ENCODE peak calls at places on chromosomes 7 and 10, in six cellular contexts. I, B, J, N, C and F are unnamed samples.

GRCh38 chr10:48902096-48902495 is 37.5 kb downstream of the LRRC18 start:
- DNase-seq in I (no peak), B (no peak), J (no peak), N (no peak), C (no peak), F (no peak)

GRCh38 chr7:102434039-102434481 is 685 bp downstream of the ORAI2 start:
- DNase-seq in I (peak; percentile 44), B (no peak), J (no peak), N (no peak), C (no peak), F (no peak)

GRCh38 chr10:24645784-24646183 is 77.9 kb downstream of the ARHGAP21 start:
- DNase-seq in I (peak; percentile 37), B (no peak), J (peak; percentile 23), N (no peak), C (no peak), F (no peak)

GRCh38 chr10:21327239-21327993 is 198.1 kb downstream of the SKIDA1 start:
- DNase-seq in I (no peak), B (peak; percentile 36), J (no peak), N (peak; percentile 69), C (no peak), F (no peak)

GRCh38 chr7:137877301-137877700 is 30.5 kb upstream of the DGKI start:
- DNase-seq in I (no peak), B (no peak), J (no peak), N (no peak), C (no peak), F (no peak)

GRCh38 chr10:131946880-131947279 is 34.8 kb downstream of the BNIP3 start:
- DNase-seq in I (no peak), B (no peak), J (no peak), N (no peak), C (no peak), F (no peak)

GRCh38 chr10:129417882-129418281 is 49.2 kb upstream of the MGMT start:
- DNase-seq in I (no peak), B (no peak), J (peak; percentile 31), N (no peak), C (no peak), F (no peak)

GRCh38 chr7:139328375-139328774 is 12.8 kb upstream of the FMC1 start:
- DNase-seq in I (peak; percentile 95), B (no peak), J (peak; percentile 14), N (no peak), C (no peak), F (no peak)

GRCh38 chr7:8261711-8262695 is at the start of gene ICA1:
- DNase-seq in I (no peak), B (peak; percentile 80), J (peak; percentile 51), N (peak; percentile 82), C (peak; percentile 89), F (peak; percentile 66)

GRCh38 chr10:49187950-49188761 is at the start of gene TMEM273:
- DNase-seq in I (no peak), B (no peak), J (no peak), N (no peak), C (no peak), F (no peak)

GRCh38 chr10:4242561-4243035 is 457.6 kb upstream of the KLF6 start:
- DNase-seq in I (peak; percentile 92), B (no peak), J (peak; percentile 84), N (peak; percentile 52), C (no peak), F (no peak)

GRCh38 chr10:98411768-98412167 is 3.2 kb downstream of the PYROXD2 start:
- DNase-seq in I (peak; percentile 61), B (no peak), J (peak; percentile 60), N (no peak), C (no peak), F (no peak)

GRCh38 chr10:72292223-72292691 is 18.5 kb downstream of the DDIT4 start:
- DNase-seq in I (no peak), B (no peak), J (no peak), N (no peak), C (no peak), F (no peak)

GRCh38 chr10:96043895-96044580 is 655 bp downstream of the CCNJ start:
- DNase-seq in I (peak; percentile 45), B (peak; percentile 49), J (peak; percentile 69), N (peak; percentile 67), C (peak; percentile 71), F (peak; percentile 50)

GRCh38 chr7:134290286-134290685 is 26.4 kb downstream of the SLC35B4 start:
- DNase-seq in I (peak; percentile 15), B (no peak), J (no peak), N (peak; percentile 7), C (no peak), F (no peak)

GRCh38 chr7:158953912-158954311 is 97.6 kb downstream of the DYNC2I1 start:
- DNase-seq in I (no peak), B (no peak), J (no peak), N (no peak), C (no peak), F (no peak)

GRCh38 chr10:51314079-51314835 is 240.0 kb downstream of the PRKG1 start:
- DNase-seq in I (no peak), B (no peak), J (no peak), N (no peak), C (no peak), F (no peak)

GRCh38 chr10:122176232-122176865 is 94.7 kb upstream of the BTBD16 start:
- DNase-seq in I (peak; percentile 59), B (no peak), J (no peak), N (peak; percentile 61), C (no peak), F (no peak)

GRCh38 chr7:140242057-140243031 is 65.6 kb upstream of the KDM7A start:
- DNase-seq in I (no peak), B (no peak), J (no peak), N (peak; percentile 93), C (no peak), F (no peak)

GRCh38 chr10:100377830-100378229 is 30.8 kb downstream of the SCD start:
- DNase-seq in I (no peak), B (no peak), J (no peak), N (no peak), C (no peak), F (no peak)

GRCh38 chr7:128876586-128876977 is 13.9 kb downstream of the ATP6V1F start:
- DNase-seq in I (no peak), B (no peak), J (no peak), N (no peak), C (no peak), F (no peak)

GRCh38 chr10:72665925-72666324 is 26.0 kb upstream of the MCU start:
- DNase-seq in I (peak; percentile 51), B (no peak), J (peak; percentile 17), N (no peak), C (no peak), F (no peak)

GRCh38 chr7:13457790-13458189 is 531.7 kb downstream of the ETV1 start:
- DNase-seq in I (no peak), B (no peak), J (no peak), N (no peak), C (no peak), F (no peak)

GRCh38 chr10:100934084-100934659 is 21.4 kb downstream of the SLF2 start:
- DNase-seq in I (no peak), B (no peak), J (peak; percentile 30), N (peak; percentile 10), C (no peak), F (no peak)

GRCh38 chr10:69879628-69880257 is 78.0 kb downstream of the COL13A1 start:
- DNase-seq in I (no peak), B (no peak), J (no peak), N (no peak), C (no peak), F (no peak)

DNA sequence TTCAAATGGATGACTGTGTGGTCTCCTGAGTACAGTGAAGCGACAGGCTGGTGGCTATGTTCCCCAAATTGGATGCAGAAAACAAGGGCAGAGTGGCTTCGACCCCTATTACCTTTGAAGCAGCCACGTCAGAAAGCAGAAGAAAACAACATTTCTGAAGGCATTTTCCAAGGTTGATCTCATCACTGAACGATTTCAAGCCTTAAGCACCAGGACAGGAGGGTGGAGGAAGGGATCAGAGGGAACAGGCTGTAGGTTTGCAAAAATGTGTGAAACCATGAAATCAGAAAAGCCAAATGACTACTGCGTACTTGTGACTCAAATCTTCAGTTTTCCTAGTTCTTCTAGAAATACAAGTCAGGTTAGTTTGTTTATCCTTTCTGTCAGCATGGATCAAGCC is 181.0 kb upstream of the TMEM106B start:
- DNase-seq in I (peak; percentile 39), B (peak; percentile 17), J (peak; percentile 26), N (peak; percentile 87), C (no peak), F (no peak)
- H2BK5ac ChIP-seq in I (peak overlapping the region; percentile 24), B (no peak overlapping the region), J (peak overlapping the region; percentile 89), N (no peak overlapping the region), C (peak overlapping the region; percentile 12), F (no peak overlapping the region)

DNA sequence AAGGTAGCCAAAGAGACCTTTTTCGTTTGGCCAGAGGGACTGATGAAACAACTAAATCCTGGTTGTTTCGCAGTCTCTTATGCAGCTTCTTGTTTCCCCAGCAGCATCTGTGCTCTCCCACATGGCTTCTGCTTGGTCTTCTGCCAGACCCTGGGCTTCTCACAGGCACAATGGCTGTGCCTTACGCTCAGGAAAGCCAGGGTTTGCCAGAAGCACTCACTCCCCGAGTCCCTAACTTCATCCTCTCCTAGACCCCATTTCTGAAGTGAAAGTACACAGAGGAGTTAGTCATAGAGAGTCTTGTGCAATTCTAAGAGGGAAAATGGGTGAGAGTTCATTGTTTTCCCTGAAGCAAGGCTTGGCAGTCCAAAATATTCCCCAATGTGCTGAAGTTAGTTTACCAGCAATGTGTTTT is 121.7 kb downstream of the EVX1 start:
- DNase-seq in I (peak; percentile 69), B (no peak), J (peak; percentile 61), N (no peak), C (no peak), F (no peak)
- H2BK5ac ChIP-seq in I (no peak overlapping the region), B (no peak overlapping the region), J (no peak overlapping the region), N (no peak overlapping the region), C (no peak overlapping the region), F (no peak overlapping the region)

GRCh38 chr10:77391605-77392235 is 245.9 kb downstream of the KCNMA1 start:
- DNase-seq in I (peak; percentile 87), B (peak; percentile 89), J (peak; percentile 89), N (peak; percentile 94), C (peak; percentile 97), F (peak; percentile 84)

GRCh38 chr10:77393411-77393810 is 244.2 kb downstream of the KCNMA1 start:
- DNase-seq in I (no peak), B (no peak), J (no peak), N (no peak), C (no peak), F (no peak)

GRCh38 chr10:77393821-77394501 is 243.6 kb downstream of the KCNMA1 start:
- DNase-seq in I (no peak), B (no peak), J (no peak), N (no peak), C (no peak), F (no peak)

GRCh38 chr10:77392236-77392721 is 245.3 kb downstream of the KCNMA1 start:
- DNase-seq in I (peak; percentile 60), B (no peak), J (peak; percentile 79), N (no peak), C (no peak), F (no peak)

DNA sequence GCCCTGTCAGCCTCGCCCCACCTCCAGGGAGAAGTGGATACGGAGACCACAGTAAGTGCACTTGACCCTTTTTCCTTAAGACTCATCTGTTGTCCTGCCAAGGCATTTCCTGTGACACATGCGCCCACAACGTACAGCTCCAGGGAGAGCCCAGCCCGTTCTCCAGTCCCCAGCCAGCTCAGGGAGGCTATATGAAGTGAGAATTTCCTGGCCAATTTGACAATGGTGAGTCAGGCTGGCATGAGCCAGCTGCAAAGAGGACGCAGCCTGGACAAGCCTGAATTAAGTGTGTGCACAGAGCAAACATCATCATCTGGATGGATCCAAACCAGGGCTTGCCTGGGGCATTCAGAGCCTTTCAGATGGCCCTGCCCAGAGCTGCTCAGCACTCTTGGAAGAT is 244.8 kb downstream of the KCNMA1 start:
- DNase-seq in I (peak; percentile 98), B (no peak), J (peak; percentile 98), N (no peak), C (no peak), F (no peak)
- H2BK5ac ChIP-seq in I (peak overlapping the region; percentile 93), B (no peak overlapping the region), J (no peak overlapping the region), N (no peak overlapping the region), C (no peak overlapping the region), F (no peak overlapping the region)

GRCh38 chr7:41830271-41830670 is 127.4 kb upstream of the INHBA start:
- DNase-seq in I (no peak), B (no peak), J (no peak), N (peak; percentile 63), C (no peak), F (no peak)
- H2BK5ac ChIP-seq in I (no peak overlapping the region), B (no peak overlapping the region), J (no peak overlapping the region), N (no peak overlapping the region), C (no peak overlapping the region), F (no peak overlapping the region)